ENCODE peak calls at places on chromosomes 3 and 15, in eight cellular contexts. F is suprapubic skin, A is HCT116, P is A549, Z is lower leg skin, T is body of pancreas, E is GM12892, W is GM12891. Q is an unnamed sample.

GRCh38 chr15:101093959-101094358 is 157.9 kb downstream of the CHSY1 start:
- DNase-seq in A (no peak), T (no peak), E (no peak), W (no peak), F (no peak), P (no peak), Z (no peak), Q (no peak)

GRCh38 chr15:76058714-76059319 is 968 bp upstream of the TMEM266 start:
- DNase-seq in F (no peak), Z (no peak), E (no peak), P (peak; percentile 68), T (peak; percentile 46), A (no peak), W (peak; percentile 23), Q (no peak)

GRCh38 chr3:129116482-129116946 is 5.1 kb downstream of the RAB43 start:
- DNase-seq in P (no peak), F (no peak), A (no peak), E (no peak), T (no peak), W (no peak), Z (no peak), Q (no peak)

GRCh38 chr3:86774082-86774691 is 216.8 kb downstream of the VGLL3 start:
- DNase-seq in P (peak; percentile 49), F (no peak), A (no peak), Z (no peak), E (no peak), W (no peak), T (no peak), Q (no peak)

GRCh38 chr3:33658971-33659848 is 58.8 kb downstream of the CLASP2 start:
- DNase-seq in F (peak; percentile 69), A (no peak), P (peak; percentile 71), E (peak; percentile 9), Z (peak; percentile 54), T (peak; percentile 60), W (peak; percentile 10), Q (peak; percentile 30)

GRCh38 chr3:165204445-165204844 is 8.3 kb upstream of the SLITRK3 start:
- DNase-seq in W (no peak), A (no peak), P (no peak), T (no peak), E (no peak), F (no peak), Z (no peak), Q (no peak)

GRCh38 chr15:77859491-77860060 is 217.9 kb downstream of the TBC1D2B start:
- DNase-seq in Z (no peak), P (no peak), E (no peak), W (no peak), A (no peak), F (peak; percentile 36), T (peak; percentile 77), Q (no peak)

GRCh38 chr3:174330303-174330702 is 528.8 kb upstream of the NAALADL2 start:
- DNase-seq in E (no peak), W (no peak), A (no peak), T (no peak), P (no peak), F (no peak), Z (no peak), Q (peak; percentile 16)

GRCh38 chr3:151852074-151852811 is 21.2 kb upstream of the SUCNR1 start:
- DNase-seq in Z (no peak), F (no peak), P (no peak), E (no peak), T (no peak), W (no peak), A (no peak), Q (no peak)

GRCh38 chr3:175818811-175819464 is 959.8 kb downstream of the NAALADL2 start:
- DNase-seq in W (no peak), A (peak; percentile 3), T (no peak), Z (no peak), F (no peak), E (no peak), P (no peak), Q (no peak)

GRCh38 chr3:185797108-185797881 is 27.5 kb downstream of the IGF2BP2 start:
- DNase-seq in W (no peak), F (no peak), T (no peak), A (no peak), Z (no peak), E (no peak), P (no peak), Q (no peak)

GRCh38 chr3:185558395-185558794 is 6.0 kb upstream of the LIPH start:
- DNase-seq in W (no peak), F (no peak), Z (peak; percentile 67), E (no peak), A (peak; percentile 84), P (no peak), T (peak; percentile 70), Q (no peak)

GRCh38 chr3:17204049-17204650 is 319.4 kb downstream of the PLCL2 start:
- DNase-seq in F (no peak), E (no peak), T (no peak), Z (no peak), P (no peak), W (no peak), A (no peak), Q (no peak)

GRCh38 chr15:94683912-94684311 is 452.6 kb downstream of the MCTP2 start:
- DNase-seq in T (no peak), P (no peak), W (no peak), Z (no peak), E (no peak), A (no peak), F (no peak), Q (no peak)

GRCh38 chr3:193176690-193177089 is 64.3 kb upstream of the PLAAT1 start:
- DNase-seq in P (no peak), W (no peak), Z (no peak), F (no peak), T (no peak), E (no peak), A (no peak), Q (no peak)

GRCh38 chr3:160825311-160825800 is 69.3 kb downstream of the PPM1L start:
- DNase-seq in P (no peak), T (no peak), W (no peak), E (no peak), Z (no peak), F (no peak), A (no peak), Q (no peak)

GRCh38 chr3:195892105-195892354 is 16.3 kb downstream of the TNK2 start:
- DNase-seq in Z (no peak), T (no peak), A (no peak), W (no peak), F (no peak), E (no peak), P (no peak), Q (no peak)

GRCh38 chr3:123842711-123843110 is 41.4 kb downstream of the MYLK start:
- DNase-seq in W (no peak), T (no peak), F (no peak), E (no peak), Z (no peak), A (no peak), P (no peak), Q (no peak)
- TF ChIP-seq POLR2A in W (no peak), T (no peak), F (no peak), E (no peak), Z (no peak), A (no peak), P (no peak), Q (no peak)

DNA sequence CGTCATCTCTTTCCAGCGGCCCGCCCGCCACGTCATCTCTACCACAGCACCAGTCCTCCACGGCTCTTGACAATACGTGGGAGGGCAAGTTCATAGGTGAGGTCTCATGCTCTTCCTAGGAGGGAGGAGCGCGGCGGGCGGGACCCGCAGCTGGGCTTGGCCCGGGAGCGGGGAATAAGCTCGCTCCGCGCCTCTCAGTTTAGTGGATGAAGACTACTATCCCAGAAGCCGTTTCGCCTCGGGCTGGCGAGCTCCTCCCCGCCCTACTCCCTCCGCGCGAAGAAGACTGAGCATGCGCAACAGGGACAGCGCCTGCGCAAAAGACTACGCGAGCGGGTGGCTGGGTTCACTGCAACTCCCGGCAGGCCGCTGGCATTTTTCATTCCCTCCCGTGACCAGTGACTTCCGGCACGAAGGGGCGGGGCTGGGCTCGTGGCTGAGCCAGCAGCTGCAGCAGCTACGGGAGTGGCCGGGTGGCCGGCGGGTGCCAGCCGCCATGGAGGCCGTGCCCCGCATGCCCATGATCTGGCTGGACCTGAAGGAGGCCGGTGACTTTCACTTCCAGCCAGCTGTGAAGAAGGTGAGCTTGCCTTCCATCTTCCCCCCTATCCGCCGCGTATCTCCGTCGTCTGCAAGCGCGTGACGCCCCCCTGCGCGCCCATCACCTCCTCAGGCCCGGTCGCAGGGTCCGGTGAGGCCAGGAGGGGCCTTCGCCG is at the start of gene PTPN23:
- DNase-seq in W (peak; percentile 91), F (peak; percentile 100), T (peak; percentile 99), P (peak; percentile 97), A (peak; percentile 97), Z (peak; percentile 99), E (peak; percentile 92), Q (peak; percentile 97)
- TF ChIP-seq POLR2A in W (peak; percentile 82), F (peak; percentile 73), T (peak; percentile 96), P (peak; percentile 75), A (peak; percentile 13), Z (no peak), E (peak; percentile 80), Q (peak; percentile 92)

DNA sequence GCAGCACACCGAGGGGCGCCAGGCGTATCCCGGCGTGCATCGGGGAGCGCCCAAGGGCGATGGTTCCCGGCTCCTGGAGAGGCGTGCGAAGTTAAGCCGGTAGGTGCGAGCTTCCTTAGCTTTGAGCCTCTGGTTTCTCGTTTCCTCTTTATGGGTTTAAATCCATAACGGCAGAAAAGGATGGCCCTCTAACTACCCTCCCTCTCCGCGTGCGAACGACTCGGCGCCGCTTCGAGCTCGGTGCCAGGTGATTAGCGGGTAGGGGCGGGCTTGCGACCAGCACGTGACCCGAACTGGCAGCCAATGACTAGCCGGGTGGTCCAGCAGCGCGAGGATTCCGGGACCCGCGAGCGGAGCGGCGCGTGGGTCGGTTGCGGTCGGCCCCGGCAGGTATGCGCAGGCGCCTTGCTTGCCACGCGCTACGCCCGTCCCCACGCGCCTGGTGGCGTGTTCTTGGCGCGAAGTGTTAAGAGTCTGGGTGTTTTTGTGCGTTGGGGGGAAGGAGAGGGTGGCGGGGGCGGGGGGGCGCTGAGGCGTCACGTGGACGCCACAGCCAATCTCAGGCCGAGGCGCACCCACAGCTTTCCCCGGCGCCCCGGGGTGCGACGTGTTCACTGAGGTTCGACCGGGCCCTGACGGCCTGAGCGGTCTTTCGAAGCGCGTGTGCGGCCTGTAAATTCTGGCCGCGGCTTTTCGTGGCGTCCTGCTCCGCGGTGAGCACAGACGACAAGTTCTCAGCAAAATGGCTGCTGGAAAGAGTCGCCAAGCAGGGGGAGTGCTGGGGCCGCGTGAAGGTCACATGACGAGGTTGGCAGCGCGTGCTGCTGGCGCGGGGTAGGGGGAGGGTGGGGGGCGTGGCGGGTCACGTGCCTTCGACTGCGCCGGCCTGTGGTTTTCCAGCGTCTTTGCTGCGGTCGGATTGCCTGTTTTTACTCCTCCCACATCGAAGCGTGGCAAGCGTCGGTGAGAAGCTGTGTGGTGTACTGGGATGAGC is 38.7 kb upstream of the MGA start:
- DNase-seq in E (peak; percentile 61), P (peak; percentile 93), Z (peak; percentile 54), F (peak; percentile 89), T (peak; percentile 80), A (no peak), W (peak; percentile 84), Q (peak; percentile 86)
- TF ChIP-seq POLR2A in E (no peak), P (peak; percentile 44), Z (no peak), F (no peak), T (peak; percentile 23), A (no peak), W (no peak), Q (peak; percentile 57)

GRCh38 chr3:141405581-141405980 is 37.3 kb downstream of the ZBTB38 start:
- DNase-seq in W (no peak), E (no peak), P (no peak), F (no peak), A (no peak), Z (no peak), T (no peak), Q (no peak)
- TF ChIP-seq POLR2A in W (no peak), E (no peak), P (no peak), F (no peak), A (no peak), Z (no peak), T (no peak), Q (no peak)

GRCh38 chr3:150763841-150764483 is 993 bp upstream of the SIAH2 start:
- DNase-seq in E (no peak), W (no peak), A (peak; percentile 26), F (peak; percentile 77), T (peak; percentile 73), P (peak; percentile 74), Z (peak; percentile 55), Q (no peak)
- TF ChIP-seq POLR2A in E (no peak), W (no peak), A (no peak), F (no peak), T (no peak), P (no peak), Z (no peak), Q (no peak)

Q was measured in H54.